ENCODE peak calls at places on chromosome 1, in nine cellular contexts. One of them, this sample, is unnamed.

GRCh38 chr1:244144053-244144452 is 93.0 kb downstream of the ZBTB18 start:
- DNase-seq in fibroblast of pulmonary artery: no peak
- DNase-seq in AG04449: no peak
- DNase-seq in thyroid gland: no peak
- DNase-seq in esophagus squamous epithelium: no peak
- DNase-seq in spleen: no peak
- DNase-seq in astrocyte: no peak
- DNase-seq in epithelial cell of esophagus: no peak
- DNase-seq in activated CD8-positive, alpha-beta T cell treated with anti-CD3 and anti-CD28 coated beads for 36 hours: no peak
- DNase-seq in this sample: no peak

GRCh38 chr1:65319141-65319540 is 9.8 kb downstream of the DNAJC6 start:
- DNase-seq in fibroblast of pulmonary artery: no peak
- DNase-seq in AG04449: no peak
- DNase-seq in thyroid gland: no peak
- DNase-seq in esophagus squamous epithelium: no peak
- DNase-seq in spleen: no peak
- DNase-seq in astrocyte: no peak
- DNase-seq in epithelial cell of esophagus: no peak
- DNase-seq in activated CD8-positive, alpha-beta T cell treated with anti-CD3 and anti-CD28 coated beads for 36 hours: no peak
- DNase-seq in this sample: no peak

GRCh38 chr1:88237026-88237425 is 447.0 kb upstream of the PKN2 start:
- DNase-seq in fibroblast of pulmonary artery: peak; percentile 29
- DNase-seq in AG04449: no peak
- DNase-seq in thyroid gland: no peak
- DNase-seq in esophagus squamous epithelium: no peak
- DNase-seq in spleen: no peak
- DNase-seq in astrocyte: peak; percentile 86
- DNase-seq in epithelial cell of esophagus: no peak
- DNase-seq in activated CD8-positive, alpha-beta T cell treated with anti-CD3 and anti-CD28 coated beads for 36 hours: no peak
- DNase-seq in this sample: no peak

GRCh38 chr1:4214826-4215225 is 314.8 kb upstream of the C1orf174 start:
- DNase-seq in fibroblast of pulmonary artery: no peak
- DNase-seq in AG04449: no peak
- DNase-seq in thyroid gland: no peak
- DNase-seq in esophagus squamous epithelium: no peak
- DNase-seq in spleen: no peak
- DNase-seq in astrocyte: no peak
- DNase-seq in epithelial cell of esophagus: no peak
- DNase-seq in activated CD8-positive, alpha-beta T cell treated with anti-CD3 and anti-CD28 coated beads for 36 hours: no peak
- DNase-seq in this sample: no peak

GRCh38 chr1:100213141-100213540 is 35.1 kb upstream of the LRRC39 start:
- DNase-seq in fibroblast of pulmonary artery: no peak
- DNase-seq in AG04449: no peak
- DNase-seq in thyroid gland: no peak
- DNase-seq in esophagus squamous epithelium: no peak
- DNase-seq in spleen: no peak
- DNase-seq in astrocyte: no peak
- DNase-seq in epithelial cell of esophagus: no peak
- DNase-seq in activated CD8-positive, alpha-beta T cell treated with anti-CD3 and anti-CD28 coated beads for 36 hours: no peak
- DNase-seq in this sample: no peak

GRCh38 chr1:165899461-165899941 is 72.1 kb downstream of the UCK2 start:
- DNase-seq in fibroblast of pulmonary artery: no peak
- DNase-seq in AG04449: no peak
- DNase-seq in thyroid gland: no peak
- DNase-seq in esophagus squamous epithelium: no peak
- DNase-seq in spleen: no peak
- DNase-seq in astrocyte: peak; percentile 62
- DNase-seq in epithelial cell of esophagus: peak; percentile 47
- DNase-seq in activated CD8-positive, alpha-beta T cell treated with anti-CD3 and anti-CD28 coated beads for 36 hours: no peak
- DNase-seq in this sample: no peak

GRCh38 chr1:153308540-153308939 is 4.2 kb downstream of the PGLYRP3 start:
- DNase-seq in fibroblast of pulmonary artery: no peak
- DNase-seq in AG04449: no peak
- DNase-seq in thyroid gland: no peak
- DNase-seq in esophagus squamous epithelium: no peak
- DNase-seq in spleen: no peak
- DNase-seq in astrocyte: no peak
- DNase-seq in epithelial cell of esophagus: no peak
- DNase-seq in activated CD8-positive, alpha-beta T cell treated with anti-CD3 and anti-CD28 coated beads for 36 hours: no peak
- DNase-seq in this sample: no peak

GRCh38 chr1:33306561-33307493 is 14.1 kb downstream of the A3GALT2 start:
- DNase-seq in fibroblast of pulmonary artery: peak; percentile 42
- DNase-seq in AG04449: no peak
- DNase-seq in thyroid gland: peak; percentile 50
- DNase-seq in esophagus squamous epithelium: no peak
- DNase-seq in spleen: peak; percentile 75
- DNase-seq in astrocyte: no peak
- DNase-seq in epithelial cell of esophagus: peak; percentile 22
- DNase-seq in activated CD8-positive, alpha-beta T cell treated with anti-CD3 and anti-CD28 coated beads for 36 hours: no peak
- DNase-seq in this sample: no peak

GRCh38 chr1:86470859-86471258 is 2.1 kb downstream of the CLCA1 start:
- DNase-seq in fibroblast of pulmonary artery: no peak
- DNase-seq in AG04449: no peak
- DNase-seq in thyroid gland: no peak
- DNase-seq in esophagus squamous epithelium: no peak
- DNase-seq in spleen: no peak
- DNase-seq in astrocyte: no peak
- DNase-seq in epithelial cell of esophagus: no peak
- DNase-seq in activated CD8-positive, alpha-beta T cell treated with anti-CD3 and anti-CD28 coated beads for 36 hours: no peak
- DNase-seq in this sample: no peak

GRCh38 chr1:5933676-5934057 is 58.6 kb downstream of the NPHP4 start:
- DNase-seq in fibroblast of pulmonary artery: peak; percentile 80
- DNase-seq in AG04449: no peak
- DNase-seq in thyroid gland: no peak
- DNase-seq in esophagus squamous epithelium: no peak
- DNase-seq in spleen: no peak
- DNase-seq in astrocyte: no peak
- DNase-seq in epithelial cell of esophagus: no peak
- DNase-seq in activated CD8-positive, alpha-beta T cell treated with anti-CD3 and anti-CD28 coated beads for 36 hours: no peak
- DNase-seq in this sample: no peak

GRCh38 chr1:11598461-11598860 is 55.8 kb downstream of the FBXO2 start:
- DNase-seq in fibroblast of pulmonary artery: peak; percentile 28
- DNase-seq in AG04449: no peak
- DNase-seq in thyroid gland: no peak
- DNase-seq in esophagus squamous epithelium: no peak
- DNase-seq in spleen: no peak
- DNase-seq in astrocyte: peak; percentile 25
- DNase-seq in epithelial cell of esophagus: peak; percentile 58
- DNase-seq in activated CD8-positive, alpha-beta T cell treated with anti-CD3 and anti-CD28 coated beads for 36 hours: no peak
- DNase-seq in this sample: no peak

GRCh38 chr1:46595127-46595526 is 8.9 kb downstream of the MKNK1 start:
- DNase-seq in fibroblast of pulmonary artery: no peak
- DNase-seq in AG04449: no peak
- DNase-seq in thyroid gland: peak; percentile 32
- DNase-seq in esophagus squamous epithelium: no peak
- DNase-seq in spleen: peak; percentile 86
- DNase-seq in astrocyte: no peak
- DNase-seq in epithelial cell of esophagus: no peak
- DNase-seq in activated CD8-positive, alpha-beta T cell treated with anti-CD3 and anti-CD28 coated beads for 36 hours: no peak
- DNase-seq in this sample: no peak

GRCh38 chr1:155012052-155012546 is 9.5 kb downstream of the ZBTB7B start:
- DNase-seq in fibroblast of pulmonary artery: peak; percentile 39
- DNase-seq in AG04449: no peak
- DNase-seq in thyroid gland: peak; percentile 92
- DNase-seq in esophagus squamous epithelium: no peak
- DNase-seq in spleen: peak; percentile 81
- DNase-seq in astrocyte: no peak
- DNase-seq in epithelial cell of esophagus: peak; percentile 78
- DNase-seq in activated CD8-positive, alpha-beta T cell treated with anti-CD3 and anti-CD28 coated beads for 36 hours: no peak
- DNase-seq in this sample: peak; percentile 63

GRCh38 chr1:1435911-1436633 is 582 bp downstream of the VWA1 start:
- DNase-seq in fibroblast of pulmonary artery: no peak
- DNase-seq in AG04449: no peak
- DNase-seq in thyroid gland: no peak
- DNase-seq in esophagus squamous epithelium: no peak
- DNase-seq in spleen: peak; percentile 65
- DNase-seq in astrocyte: no peak
- DNase-seq in epithelial cell of esophagus: no peak
- DNase-seq in activated CD8-positive, alpha-beta T cell treated with anti-CD3 and anti-CD28 coated beads for 36 hours: no peak
- DNase-seq in this sample: no peak

DNA sequence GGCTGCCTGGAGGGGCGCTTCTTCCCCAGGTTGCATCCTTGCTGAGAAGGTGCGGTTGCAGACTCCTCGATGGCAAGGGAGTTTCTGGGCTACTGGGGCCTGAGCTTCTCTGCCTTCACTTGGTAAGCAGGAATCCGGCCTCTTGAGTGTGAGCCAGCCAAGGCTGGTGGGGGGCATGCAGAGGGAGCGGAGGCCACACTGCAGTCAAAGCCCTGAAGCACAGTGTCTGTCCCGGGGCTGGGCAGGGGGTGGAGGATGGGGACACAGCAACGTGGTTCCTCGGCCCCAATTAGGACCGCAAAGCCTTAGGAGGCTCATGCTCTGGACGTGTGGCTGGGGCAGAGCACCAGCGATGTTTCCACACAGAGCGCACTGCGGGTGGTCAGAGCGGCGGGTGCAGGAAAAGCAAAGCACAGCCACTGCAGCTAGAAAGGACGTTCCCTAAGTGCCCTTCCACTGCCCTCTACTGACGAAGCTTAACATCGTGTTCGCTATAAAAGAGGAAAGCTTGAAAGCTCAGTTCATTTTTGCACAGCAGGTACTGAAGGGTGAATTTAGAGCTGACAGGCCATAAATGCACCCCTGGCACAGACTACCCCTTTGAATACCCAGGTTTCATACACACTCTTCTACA is 60.7 kb upstream of the COG2 start:
- DNase-seq in fibroblast of pulmonary artery: no peak
- DNase-seq in AG04449: no peak
- DNase-seq in thyroid gland: no peak
- DNase-seq in esophagus squamous epithelium: no peak
- DNase-seq in spleen: no peak
- DNase-seq in astrocyte: no peak
- DNase-seq in epithelial cell of esophagus: no peak
- DNase-seq in activated CD8-positive, alpha-beta T cell treated with anti-CD3 and anti-CD28 coated beads for 36 hours: no peak
- DNase-seq in this sample: no peak
- TF ChIP-seq CTCF in fibroblast of pulmonary artery: no peak
- TF ChIP-seq CTCF in AG04449: no peak
- TF ChIP-seq CTCF in thyroid gland: no peak
- TF ChIP-seq CTCF in esophagus squamous epithelium: no peak
- TF ChIP-seq CTCF in spleen: no peak
- TF ChIP-seq CTCF in astrocyte: no peak
- TF ChIP-seq CTCF in epithelial cell of esophagus: no peak
- TF ChIP-seq CTCF in activated CD8-positive, alpha-beta T cell treated with anti-CD3 and anti-CD28 coated beads for 36 hours: no peak
- TF ChIP-seq CTCF in this sample: no peak

DNA sequence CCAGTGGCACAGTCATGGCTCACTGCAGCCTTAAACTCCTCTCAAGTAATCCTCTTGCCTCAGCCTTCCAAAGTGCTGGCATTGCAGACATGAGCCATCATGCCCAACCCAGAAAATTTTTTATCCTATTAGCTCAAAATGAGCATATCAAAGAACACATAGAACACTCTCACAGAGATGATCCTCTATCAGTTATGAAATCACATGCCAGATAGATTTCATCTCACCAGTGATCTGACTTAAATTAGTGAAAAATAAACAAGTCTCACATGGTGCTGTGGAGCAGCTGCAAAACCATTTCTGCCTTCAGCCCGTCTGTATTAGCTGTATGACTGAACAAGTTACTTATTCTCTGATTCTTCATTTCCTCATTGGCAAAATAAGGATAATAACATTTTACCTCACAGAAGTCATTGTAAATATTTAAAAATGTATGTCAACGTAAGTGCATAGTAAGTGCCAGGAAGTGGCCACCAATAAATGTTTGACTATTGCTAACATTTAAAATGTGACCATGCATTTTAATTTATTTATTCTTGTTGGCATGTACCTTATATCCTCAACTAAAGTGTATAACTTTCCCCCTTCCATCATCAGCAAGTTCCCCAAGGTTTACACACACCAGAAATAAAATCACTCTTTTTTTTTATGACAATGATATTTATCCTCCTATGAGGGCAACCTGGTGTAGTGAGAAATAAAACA is 29.0 kb upstream of the SLC19A2 start:
- DNase-seq in fibroblast of pulmonary artery: no peak
- DNase-seq in AG04449: no peak
- DNase-seq in thyroid gland: no peak
- DNase-seq in esophagus squamous epithelium: no peak
- DNase-seq in spleen: no peak
- DNase-seq in astrocyte: no peak
- DNase-seq in epithelial cell of esophagus: peak; percentile 40
- DNase-seq in activated CD8-positive, alpha-beta T cell treated with anti-CD3 and anti-CD28 coated beads for 36 hours: no peak
- DNase-seq in this sample: no peak
- TF ChIP-seq CTCF in fibroblast of pulmonary artery: no peak
- TF ChIP-seq CTCF in AG04449: no peak
- TF ChIP-seq CTCF in thyroid gland: no peak
- TF ChIP-seq CTCF in esophagus squamous epithelium: no peak
- TF ChIP-seq CTCF in spleen: no peak
- TF ChIP-seq CTCF in astrocyte: no peak
- TF ChIP-seq CTCF in epithelial cell of esophagus: no peak
- TF ChIP-seq CTCF in activated CD8-positive, alpha-beta T cell treated with anti-CD3 and anti-CD28 coated beads for 36 hours: no peak
- TF ChIP-seq CTCF in this sample: no peak

DNA sequence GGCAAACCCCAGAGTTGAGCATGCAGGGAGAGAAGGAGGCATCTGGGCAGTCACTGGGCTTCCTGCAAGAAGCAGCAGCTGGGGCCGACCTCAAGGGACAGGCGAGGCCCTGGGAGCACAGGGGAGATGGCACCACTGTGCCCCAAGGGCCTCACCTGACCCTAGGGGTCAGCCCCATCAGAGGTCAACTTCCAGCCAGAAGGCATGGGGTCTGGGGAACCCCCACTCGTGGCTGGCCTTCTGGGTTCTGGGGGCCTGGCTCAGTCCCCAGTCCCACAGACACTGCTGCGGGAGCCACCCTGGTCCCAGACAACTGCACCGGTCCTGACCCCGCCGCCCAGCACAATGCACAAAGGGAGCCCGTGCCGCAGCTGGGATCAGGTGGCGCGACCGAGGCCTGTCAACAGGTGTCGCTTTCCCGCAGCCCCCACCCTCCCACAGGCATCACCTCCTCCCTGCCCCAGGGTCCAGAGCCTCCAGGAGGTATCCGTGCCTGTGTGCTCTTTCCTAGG is 6.2 kb downstream of the WNT9A start:
- DNase-seq in fibroblast of pulmonary artery: no peak
- DNase-seq in AG04449: no peak
- DNase-seq in thyroid gland: no peak
- DNase-seq in esophagus squamous epithelium: no peak
- DNase-seq in spleen: peak; percentile 73
- DNase-seq in astrocyte: no peak
- DNase-seq in epithelial cell of esophagus: no peak
- DNase-seq in activated CD8-positive, alpha-beta T cell treated with anti-CD3 and anti-CD28 coated beads for 36 hours: no peak
- DNase-seq in this sample: no peak
- TF ChIP-seq CTCF in fibroblast of pulmonary artery: no peak
- TF ChIP-seq CTCF in AG04449: no peak
- TF ChIP-seq CTCF in thyroid gland: no peak
- TF ChIP-seq CTCF in esophagus squamous epithelium: no peak
- TF ChIP-seq CTCF in spleen: no peak
- TF ChIP-seq CTCF in astrocyte: no peak
- TF ChIP-seq CTCF in epithelial cell of esophagus: no peak
- TF ChIP-seq CTCF in activated CD8-positive, alpha-beta T cell treated with anti-CD3 and anti-CD28 coated beads for 36 hours: no peak
- TF ChIP-seq CTCF in this sample: no peak

DNA sequence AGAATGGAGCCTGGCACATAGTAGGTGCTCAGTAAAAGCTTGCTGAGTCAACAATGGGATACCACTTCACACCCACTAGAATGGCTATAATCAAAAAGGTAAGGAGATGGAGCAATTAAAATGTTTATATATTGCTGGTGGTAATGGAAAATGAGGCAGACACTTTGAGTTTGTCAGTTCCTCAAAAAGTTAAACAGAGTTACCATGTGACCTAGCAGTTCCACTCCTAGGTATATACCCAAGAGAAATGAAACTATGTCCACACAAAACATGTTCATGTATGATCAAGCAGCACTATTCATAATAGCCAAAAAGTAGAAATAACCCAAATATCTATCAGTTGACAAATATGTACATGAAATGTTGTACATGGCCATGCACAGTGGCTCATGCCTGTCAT is 74.8 kb upstream of the ECE1 start:
- DNase-seq in fibroblast of pulmonary artery: no peak
- DNase-seq in AG04449: no peak
- DNase-seq in thyroid gland: no peak
- DNase-seq in esophagus squamous epithelium: no peak
- DNase-seq in spleen: no peak
- DNase-seq in astrocyte: no peak
- DNase-seq in epithelial cell of esophagus: no peak
- DNase-seq in activated CD8-positive, alpha-beta T cell treated with anti-CD3 and anti-CD28 coated beads for 36 hours: no peak
- DNase-seq in this sample: no peak
- TF ChIP-seq CTCF in fibroblast of pulmonary artery: no peak
- TF ChIP-seq CTCF in AG04449: no peak
- TF ChIP-seq CTCF in thyroid gland: no peak
- TF ChIP-seq CTCF in esophagus squamous epithelium: no peak
- TF ChIP-seq CTCF in spleen: no peak
- TF ChIP-seq CTCF in astrocyte: no peak
- TF ChIP-seq CTCF in epithelial cell of esophagus: no peak
- TF ChIP-seq CTCF in activated CD8-positive, alpha-beta T cell treated with anti-CD3 and anti-CD28 coated beads for 36 hours: no peak
- TF ChIP-seq CTCF in this sample: no peak